ENCODE peak calls at places on chromosomes 12 and 14, in four cellular contexts. W, E, Z and V are unnamed samples.

GRCh38 chr12:24246921-24247320 is 297.5 kb upstream of the SOX5 start:
- DNase-seq in W (no peak), E (no peak), Z (no peak), V (no peak)

GRCh38 chr12:4681732-4682131 is 32.8 kb downstream of the NDUFA9 start:
- DNase-seq in W (no peak), E (no peak), Z (no peak), V (no peak)

GRCh38 chr12:123250471-123251383 is 17.5 kb downstream of the MTRFR start:
- DNase-seq in W (no peak), E (peak; percentile 95), Z (peak; percentile 71), V (no peak)

GRCh38 chr12:50642035-50642451 is 121.9 kb upstream of the ATF1 start:
- DNase-seq in W (no peak), E (no peak), Z (no peak), V (peak; percentile 82)

GRCh38 chr12:56880416-56881035 is 53.7 kb downstream of the SDR9C7 start:
- DNase-seq in W (no peak), E (no peak), Z (no peak), V (peak; percentile 57)

GRCh38 chr12:124625867-124626675 is 58.7 kb upstream of the NCOR2 start:
- DNase-seq in W (no peak), E (peak; percentile 84), Z (peak; percentile 28), V (peak; percentile 70)

GRCh38 chr12:132046561-132046960 is 96.8 kb downstream of the EP400 start:
- DNase-seq in W (no peak), E (no peak), Z (no peak), V (peak; percentile 32)

GRCh38 chr14:67618617-67619063 is 1.1 kb upstream of the ARG2 start:
- DNase-seq in W (no peak), E (peak; percentile 22), Z (no peak), V (peak; percentile 80)

GRCh38 chr12:67370979-67371378 is 101.8 kb downstream of the CAND1 start:
- DNase-seq in W (no peak), E (no peak), Z (no peak), V (no peak)

GRCh38 chr12:6182279-6182898 is 17.8 kb upstream of the CD9 start:
- DNase-seq in W (no peak), E (peak; percentile 67), Z (no peak), V (no peak)

GRCh38 chr12:123532808-123533649 is 490 bp downstream of the RILPL1 start:
- DNase-seq in W (no peak), E (peak; percentile 19), Z (peak; percentile 31), V (peak; percentile 35)

GRCh38 chr12:56118688-56119045 is 601 bp downstream of the ZC3H10 start:
- DNase-seq in W (no peak), E (no peak), Z (no peak), V (no peak)

GRCh38 chr14:89588016-89588415 is 171.0 kb upstream of the FOXN3 start:
- DNase-seq in W (no peak), E (no peak), Z (no peak), V (no peak)

GRCh38 chr14:94446126-94446525 is 6.5 kb downstream of the SERPINA11 start:
- DNase-seq in W (no peak), E (no peak), Z (no peak), V (no peak)

GRCh38 chr12:31876568-31877424 is 82.4 kb upstream of the RESF1 start:
- DNase-seq in W (no peak), E (no peak), Z (no peak), V (no peak)

GRCh38 chr14:103057028-103057371 is 349 bp downstream of the CDC42BPB start:
- DNase-seq in W (no peak), E (no peak), Z (peak; percentile 42), V (no peak)

GRCh38 chr14:70045296-70045695 is 143.5 kb downstream of the SLC8A3 start:
- DNase-seq in W (no peak), E (no peak), Z (no peak), V (peak; percentile 37)

GRCh38 chr14:95675486-95675885 is 10.7 kb upstream of the TCL1B start:
- DNase-seq in W (no peak), E (no peak), Z (no peak), V (no peak)

GRCh38 chr14:20195911-20196310 is 5.2 kb downstream of the OR11G2 start:
- DNase-seq in W (no peak), E (no peak), Z (no peak), V (peak; percentile 4)

GRCh38 chr14:56172571-56172971 is 54.4 kb downstream of the PELI2 start:
- DNase-seq in W (no peak), E (no peak), Z (no peak), V (peak; percentile 81)

GRCh38 chr14:105393151-105393550 is 5.2 kb upstream of the TEX22 start:
- DNase-seq in W (no peak), E (no peak), Z (no peak), V (no peak)

GRCh38 chr14:61512026-61512425 is 183.3 kb upstream of the HIF1A start:
- DNase-seq in W (no peak), E (no peak), Z (no peak), V (no peak)

GRCh38 chr12:71780207-71780822 is 25.7 kb downstream of the RAB21 start:
- DNase-seq in W (peak; percentile 12), E (peak; percentile 73), Z (peak; percentile 45), V (peak; percentile 15)

GRCh38 chr14:37588667-37588955 is 6.4 kb downstream of the FOXA1 start:
- DNase-seq in W (no peak), E (peak; percentile 66), Z (no peak), V (no peak)

GRCh38 chr14:54737132-54737711 is 165.4 kb downstream of the GCH1 start:
- DNase-seq in W (no peak), E (no peak), Z (no peak), V (peak; percentile 79)

GRCh38 chr14:101559624-101560533 is 1.4 kb upstream of the DIO3 start:
- DNase-seq in W (no peak), E (peak; percentile 50), Z (peak; percentile 49), V (no peak)

GRCh38 chr12:30026621-30027234 is 243.0 kb upstream of the TMTC1 start:
- DNase-seq in W (no peak), E (no peak), Z (no peak), V (peak; percentile 90)

GRCh38 chr12:90226211-90226610 is 517.6 kb upstream of the ATP2B1 start:
- DNase-seq in W (no peak), E (no peak), Z (no peak), V (peak; percentile 16)

GRCh38 chr12:121576851-121577391 is 3.9 kb downstream of the KDM2B start:
- DNase-seq in W (no peak), E (no peak), Z (no peak), V (peak; percentile 79)

GRCh38 chr14:67514203-67514607 is 18.9 kb upstream of the PLEKHH1 start:
- DNase-seq in W (no peak), E (peak; percentile 27), Z (peak; percentile 22), V (no peak)